ENCODE peak calls at places on chromosomes 7 and 10, in four cellular contexts. R is stimulated activated CD8-positive, alpha-beta memory T cell treated with anti-CD3 and anti-CD28 coated beads, Interleukin-15, amount 100 ng/mL, for 1 hour; F is activated CD4-positive, alpha-beta T cell treated with anti-CD3 and anti-CD28 coated beads for 48 hours; I is activated CD8-positive, alpha-beta memory T cell treated with anti-CD3 and anti-CD28 coated beads for 24 hours. P is an unnamed sample.

GRCh38 chr7:45680776-45681175 is 106.6 kb downstream of the ADCY1 start:
- DNase-seq in R (no peak), F (no peak), I (no peak), P (no peak)

GRCh38 chr10:100735345-100736143 is 9.8 kb upstream of the PAX2 start:
- DNase-seq in R (no peak), F (no peak), I (no peak), P (peak; percentile 16)

GRCh38 chr7:105014725-105015630 is 973 bp downstream of the KMT2E start:
- DNase-seq in I (peak; percentile 77), R (peak; percentile 23), F (peak; percentile 70), P (peak; percentile 84)

GRCh38 chr7:47073284-47073683 is 508.6 kb downstream of the TNS3 start:
- DNase-seq in F (no peak), I (no peak), R (no peak), P (no peak)

GRCh38 chr10:45444022-45444421 is 70.0 kb downstream of the ALOX5 start:
- DNase-seq in F (no peak), I (no peak), R (no peak), P (no peak)

GRCh38 chr7:43038229-43038628 is 74.2 kb upstream of the HECW1 start:
- DNase-seq in R (no peak), I (no peak), F (no peak), P (no peak)

GRCh38 chr10:72175166-72175565 is 40.6 kb upstream of the ANAPC16 start:
- DNase-seq in R (no peak), I (no peak), F (no peak), P (no peak)

GRCh38 chr7:127598318-127598717 is 4.8 kb downstream of the FSCN3 start:
- DNase-seq in R (no peak), I (no peak), F (peak; percentile 29), P (peak; percentile 52)

GRCh38 chr10:129865960-129866359 is 98.1 kb downstream of the EBF3 start:
- DNase-seq in I (no peak), R (no peak), F (no peak), P (no peak)

GRCh38 chr10:104281694-104282093 is 12.7 kb downstream of the GSTO2 start:
- DNase-seq in I (no peak), R (no peak), F (no peak), P (no peak)

GRCh38 chr10:102151774-102152544 is at the start of gene NOLC1:
- DNase-seq in F (peak; percentile 100), R (peak; percentile 99), I (peak; percentile 100), P (peak; percentile 99)

GRCh38 chr10:109411897-109412296 is 511.4 kb downstream of the XPNPEP1 start:
- DNase-seq in I (no peak), F (no peak), R (no peak), P (no peak)

GRCh38 chr7:121431389-121431788 is 35.3 kb upstream of the FAM3C start:
- DNase-seq in R (no peak), F (no peak), I (no peak), P (no peak)

GRCh38 chr10:62860946-62861345 is 44.8 kb upstream of the EGR2 start:
- DNase-seq in F (peak; percentile 14), I (no peak), R (no peak), P (no peak)

GRCh38 chr7:17038783-17039170 is 157.0 kb upstream of the AGR3 start:
- DNase-seq in R (no peak), F (no peak), I (no peak), P (no peak)

GRCh38 chr7:112437038-112437437 is 13.2 kb upstream of the IFRD1 start:
- DNase-seq in F (no peak), R (no peak), I (no peak), P (no peak)

GRCh38 chr10:121413951-121414350 is 184.3 kb downstream of the FGFR2 start:
- DNase-seq in I (no peak), F (no peak), R (no peak), P (no peak)

GRCh38 chr7:152894295-152895170 is 135.0 kb downstream of the ACTR3B start:
- DNase-seq in R (no peak), I (peak; percentile 60), F (peak; percentile 43), P (peak; percentile 25)

GRCh38 chr7:142859829-142860228 is 5.0 kb downstream of the EPHB6 start:
- DNase-seq in R (no peak), I (no peak), F (no peak), P (peak; percentile 17)

GRCh38 chr10:102841827-102842345 is 4.7 kb upstream of the CYP17A1 start:
- DNase-seq in F (no peak), I (no peak), R (no peak), P (no peak)

GRCh38 chr7:27155816-27156507 is 513 bp downstream of the HOXA7 start:
- DNase-seq in F (no peak), R (no peak), I (peak; percentile 73), P (no peak)

GRCh38 chr10:104711167-104711765 is 70.2 kb downstream of the SORCS3 start:
- DNase-seq in I (no peak), F (no peak), R (no peak), P (no peak)

GRCh38 chr7:127890726-127891125 is 140.5 kb downstream of the LRRC4 start:
- DNase-seq in R (no peak), I (no peak), F (no peak), P (no peak)

GRCh38 chr7:100641860-100642533 is 645 bp upstream of the TFR2 start:
- DNase-seq in R (no peak), F (no peak), I (no peak), P (peak; percentile 84)

GRCh38 chr10:34504534-34504933 is 310.6 kb downstream of the PARD3 start:
- DNase-seq in R (no peak), F (peak; percentile 5), I (no peak), P (no peak)